ENCODE peak calls at places on chromosomes 13 and 19, in eight cellular contexts. J, E, F, U, K, T, Q and V are unnamed samples.

GRCh38 chr19:11375143-11375948 is 880 bp downstream of the SWSAP1 start:
- DNase-seq in Q (no peak), E (peak; percentile 64), F (peak; percentile 56), T (peak; percentile 57), J (peak; percentile 44), U (no peak), K (no peak), V (no peak)

GRCh38 chr13:112887557-112887991 is 81.4 kb upstream of the MCF2L start:
- DNase-seq in J (no peak), T (no peak), K (no peak), E (no peak), U (no peak), F (no peak), Q (no peak), V (no peak)

GRCh38 chr13:41713405-41713804 is 247.5 kb downstream of the VWA8 start:
- DNase-seq in Q (no peak), J (no peak), K (no peak), U (no peak), E (no peak), T (no peak), F (no peak), V (no peak)

GRCh38 chr13:55728229-55728628 is 1412.5 kb upstream of the PRR20A start:
- DNase-seq in E (no peak), U (no peak), T (no peak), Q (no peak), F (no peak), K (no peak), J (no peak), V (no peak)

GRCh38 chr13:41490616-41491015 is 33.3 kb downstream of the RGCC start:
- DNase-seq in U (no peak), K (no peak), J (no peak), E (no peak), T (no peak), Q (no peak), F (no peak), V (no peak)

GRCh38 chr19:39413903-39414608 is 1.6 kb downstream of the PLEKHG2 start:
- DNase-seq in J (no peak), Q (no peak), F (no peak), U (no peak), K (no peak), E (peak; percentile 71), T (no peak), V (no peak)

GRCh38 chr13:30708541-30708940 is 26.8 kb upstream of the ALOX5AP start:
- DNase-seq in J (no peak), F (no peak), T (peak; percentile 80), E (no peak), U (no peak), K (peak; percentile 5), Q (no peak), V (no peak)

GRCh38 chr13:21608961-21609360 is 5.0 kb upstream of the MICU2 start:
- DNase-seq in J (no peak), T (no peak), F (no peak), U (no peak), E (no peak), Q (no peak), K (no peak), V (no peak)

GRCh38 chr19:38838208-38838985 is 6.8 kb upstream of the ECH1 start:
- DNase-seq in J (no peak), K (no peak), E (no peak), Q (peak; percentile 38), T (no peak), F (peak; percentile 70), U (no peak), V (no peak)

GRCh38 chr19:18514800-18515682 is 6.8 kb downstream of the ELL start:
- DNase-seq in F (peak; percentile 34), J (no peak), U (no peak), E (no peak), K (no peak), T (peak; percentile 98), Q (no peak), V (no peak)